ENCODE peak calls at places on chromosome 21, in five cellular contexts. Y is CD8-positive, alpha-beta T cell; M is prostate gland; Q is A549; B is cardiac muscle cell. K is an unnamed sample. For H3K4me1, the result is how much of the 10 kb centered on the place peaks cover.

GRCh38 chr21:15301014-15301413 is 236.2 kb upstream of the NRIP1 start:
- DNase-seq in Q (peak), M (no peak), B (no peak), Y (no peak), K (no peak)

GRCh38 chr21:27454234-27454633 is 487.3 kb upstream of the ADAMTS5 start:
- DNase-seq in Y (no peak), Q (no peak), B (no peak), M (no peak), K (no peak)

GRCh38 chr21:16424331-16424749 is 694.6 kb downstream of the USP25 start:
- DNase-seq in M (no peak), Q (peak), B (peak), Y (no peak), K (no peak)

GRCh38 chr21:16535100-16535418 is 805.3 kb downstream of the USP25 start:
- DNase-seq in Q (peak), Y (no peak), M (peak), B (peak), K (no peak)

GRCh38 chr21:31447477-31447876 is 103.4 kb upstream of the TIAM1 start:
- DNase-seq in Q (no peak), B (peak), M (no peak), Y (no peak), K (no peak)

GRCh38 chr21:15688809-15689208 is 41.0 kb upstream of the USP25 start:
- DNase-seq in Q (no peak), B (no peak), M (no peak), Y (no peak), K (no peak)

GRCh38 chr21:38470762-38471161 is 27.5 kb downstream of the ERG start:
- DNase-seq in B (peak), Y (no peak), M (no peak), Q (peak), K (no peak)

GRCh38 chr21:43277481-43278351 is 108.9 kb downstream of the CRYAA start:
- DNase-seq in Y (no peak), M (no peak), B (no peak), Q (no peak), K (no peak)

GRCh38 chr21:31872452-31873274 is at the start of gene HUNK:
- DNase-seq in Q (peak), M (peak), Y (no peak), B (peak), K (no peak)

GRCh38 chr21:43986544-43987451 is 25.3 kb upstream of the TRAPPC10 start:
- DNase-seq in B (no peak), Y (no peak), Q (no peak), M (no peak), K (no peak)

GRCh38 chr21:28731700-28732321 is 260.9 kb downstream of the LTN1 start:
- DNase-seq in B (no peak), Q (no peak), Y (no peak), M (no peak), K (no peak)

GRCh38 chr21:16536661-16537359 is 807.0 kb downstream of the USP25 start:
- DNase-seq in Y (no peak), M (no peak), Q (no peak), B (peak), K (no peak)

GRCh38 chr21:43866659-43867331 is 1.8 kb downstream of the AGPAT3 start:
- DNase-seq in B (no peak), Y (no peak), Q (no peak), M (peak), K (no peak)

GRCh38 chr21:40847956-40848355 is 998 bp upstream of the DSCAM start:
- DNase-seq in B (no peak), M (no peak), Y (no peak), Q (no peak), K (no peak)

GRCh38 chr21:16563795-16564194 is 834.0 kb downstream of the USP25 start:
- DNase-seq in M (no peak), Y (no peak), B (peak), Q (peak), K (no peak)

GRCh38 chr21:32309906-32310460 is 11.3 kb downstream of the MRAP start:
- DNase-seq in M (no peak), B (no peak), Y (no peak), Q (no peak), K (no peak)

GRCh38 chr21:32559004-32559610 is 26.2 kb downstream of the TCP10L start:
- DNase-seq in Q (no peak), B (no peak), Y (no peak), M (no peak), K (no peak)

GRCh38 chr21:43919283-43919682 is 54.3 kb downstream of the AGPAT3 start:
- DNase-seq in Y (no peak), Q (no peak), B (no peak), M (no peak), K (no peak)

GRCh38 chr21:21973806-21974205 is 975.6 kb downstream of the NCAM2 start:
- DNase-seq in Q (no peak), M (no peak), B (no peak), Y (no peak), K (no peak)

GRCh38 chr21:34745557-34746255 is 76.9 kb downstream of the CLIC6 start:
- DNase-seq in M (peak), B (peak), Y (peak), Q (peak), K (peak)
- H3K4me3 ChIP-seq in M (no peak), B (no peak), Y (no peak), Q (no peak), K (peak)

GRCh38 chr21:25564349-25564948 is 42.8 kb downstream of the MRPL39 start:
- DNase-seq in B (no peak), Q (no peak), Y (no peak), M (no peak), K (no peak)
- H3K4me1 ChIP-seq in B (under half), Q (under half), Y (under half), M (under half), K (under half)

GRCh38 chr21:39648879-39649278 is 36.1 kb downstream of the B3GALT5 start:
- DNase-seq in B (no peak), Q (no peak), M (no peak), Y (no peak), K (no peak)
- TF ChIP-seq CTCF in B (no peak), Q (no peak), M (no peak), Y (no peak), K (no peak)

GRCh38 chr21:36718951-36719501 is 20.1 kb downstream of the SIM2 start:
- DNase-seq in B (no peak), Q (no peak), Y (no peak), M (peak), K (no peak)
- H3K4me3 ChIP-seq in B (no peak), Q (no peak), Y (no peak), M (no peak), K (no peak)

GRCh38 chr21:37374026-37374425 is 7.5 kb downstream of the DYRK1A start:
- DNase-seq in Q (peak), B (peak), M (no peak), Y (no peak), K (no peak)
- H3K4me1 ChIP-seq in Q (half or more), B (under half), M (under half), Y (half or more), K (half or more)

GRCh38 chr21:41957991-41958766 is 4.4 kb upstream of the C2CD2 start:
- DNase-seq in B (peak), M (no peak), Q (peak), Y (no peak), K (peak)
- TF ChIP-seq CTCF in B (peak), M (peak), Q (peak), Y (no peak), K (peak)

GRCh38 chr21:26060335-26061115 is 110.0 kb downstream of the APP start:
- DNase-seq in Y (no peak), B (no peak), Q (no peak), M (no peak), K (no peak)

GRCh38 chr21:26068776-26069175 is 101.8 kb downstream of the APP start:
- DNase-seq in Q (no peak), Y (no peak), M (no peak), B (no peak), K (no peak)

GRCh38 chr21:26061437-26061836 is 109.1 kb downstream of the APP start:
- DNase-seq in B (peak), Q (no peak), M (no peak), Y (no peak), K (no peak)

GRCh38 chr21:26067836-26068401 is 102.7 kb downstream of the APP start:
- DNase-seq in Q (no peak), Y (no peak), B (peak), M (no peak), K (no peak)

DNA sequence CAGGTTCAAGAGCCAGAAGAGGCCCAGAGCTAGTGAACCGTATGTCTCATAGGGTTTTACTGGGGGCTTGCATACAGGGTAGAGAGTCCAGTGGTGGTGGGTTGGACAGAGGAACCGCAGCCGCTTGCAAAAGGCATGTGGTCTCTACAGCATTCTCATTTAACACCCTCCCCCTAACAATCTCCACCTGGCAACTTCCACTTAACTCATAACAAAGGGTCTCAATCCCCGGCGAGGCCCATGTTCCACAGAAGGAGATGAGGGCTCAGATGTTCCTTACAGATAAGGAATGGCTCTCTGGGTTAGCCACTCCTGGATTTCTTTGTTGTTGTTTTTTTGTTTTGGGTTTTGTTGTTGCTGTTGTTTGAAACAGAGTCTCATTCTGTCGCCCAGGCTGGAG is 106.1 kb downstream of the APP start:
- DNase-seq in M (no peak), Q (no peak), Y (no peak), B (no peak), K (no peak)
- H3K4me3 ChIP-seq in M (no peak), Q (no peak), Y (no peak), B (no peak), K (no peak)

DNA sequence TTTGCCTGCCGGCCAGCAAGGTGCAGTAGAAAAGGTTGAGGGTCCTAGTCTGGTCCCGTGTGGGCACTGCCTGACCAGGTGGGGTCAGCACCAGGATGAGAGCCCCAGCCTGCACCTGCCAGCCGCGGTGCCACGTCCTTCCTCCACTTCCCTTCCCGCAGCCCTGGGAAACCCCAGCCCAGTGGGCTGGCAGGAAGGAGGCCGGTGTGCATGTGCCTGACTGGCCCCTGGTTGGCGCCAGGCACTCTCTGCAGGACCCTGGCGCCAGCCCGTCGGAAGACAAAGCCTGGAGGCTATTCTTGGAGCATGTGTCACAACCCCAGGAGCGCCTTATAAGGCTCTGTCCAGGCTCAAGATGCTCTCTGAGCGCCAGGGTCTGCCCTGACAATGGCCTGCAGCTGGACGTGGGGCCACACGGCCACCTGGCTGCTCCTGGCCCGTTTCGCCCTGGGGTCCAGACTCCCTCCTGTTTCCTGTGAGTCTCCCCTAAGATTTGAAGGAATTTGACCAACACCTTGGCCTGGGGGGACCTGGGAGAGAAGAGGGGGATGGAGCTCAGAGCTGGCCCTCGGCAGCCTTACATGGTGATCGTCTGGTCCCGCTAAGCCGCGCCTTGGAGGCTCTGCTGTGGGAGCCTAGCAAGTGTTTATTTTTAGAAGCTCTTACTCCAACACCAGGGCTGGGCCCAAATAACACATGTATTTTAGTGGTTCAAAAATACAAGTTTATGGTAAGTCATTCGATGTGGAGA is 31.9 kb upstream of the POFUT2 start:
- DNase-seq in B (no peak), Q (peak), M (no peak), Y (no peak), K (peak)
- H3K4me1 ChIP-seq in B (under half), Q (half or more), M (under half), Y (under half), K (half or more)

K was measured in thoracic aorta.